ENCODE peak calls at places on chromosomes 11 and 22, in ten cellular contexts. One of them, this sample, is unnamed.

GRCh38 chr11:77471520-77472234 is 2.2 kb downstream of the PAK1 start:
- DNase-seq in fibroblast of lung: no peak
- DNase-seq in breast epithelium: peak
- DNase-seq in cardiac muscle cell: peak
- DNase-seq in stomach: peak
- DNase-seq in uterus: no peak
- DNase-seq in left ventricle myocardium inferior: no peak
- DNase-seq in A549: peak
- DNase-seq in colonic mucosa: peak
- DNase-seq in Peyer's patch: no peak
- DNase-seq in this sample: no peak

GRCh38 chr22:39715778-39716495 is 145.4 kb downstream of the CACNA1I start:
- DNase-seq in fibroblast of lung: no peak
- DNase-seq in breast epithelium: no peak
- DNase-seq in cardiac muscle cell: no peak
- DNase-seq in stomach: no peak
- DNase-seq in uterus: no peak
- DNase-seq in left ventricle myocardium inferior: no peak
- DNase-seq in A549: no peak
- DNase-seq in colonic mucosa: no peak
- DNase-seq in Peyer's patch: peak
- DNase-seq in this sample: no peak

GRCh38 chr11:65355776-65356393 is 1.3 kb downstream of the TIGD3 start:
- DNase-seq in fibroblast of lung: no peak
- DNase-seq in breast epithelium: no peak
- DNase-seq in cardiac muscle cell: peak
- DNase-seq in stomach: no peak
- DNase-seq in uterus: no peak
- DNase-seq in left ventricle myocardium inferior: peak
- DNase-seq in A549: no peak
- DNase-seq in colonic mucosa: peak
- DNase-seq in Peyer's patch: peak
- DNase-seq in this sample: no peak

GRCh38 chr11:75574698-75575265 is 12.7 kb downstream of the SERPINH1 start:
- DNase-seq in fibroblast of lung: no peak
- DNase-seq in breast epithelium: no peak
- DNase-seq in cardiac muscle cell: no peak
- DNase-seq in stomach: no peak
- DNase-seq in uterus: no peak
- DNase-seq in left ventricle myocardium inferior: no peak
- DNase-seq in A549: no peak
- DNase-seq in colonic mucosa: no peak
- DNase-seq in Peyer's patch: no peak
- DNase-seq in this sample: no peak

GRCh38 chr11:123568367-123568870 is 86.0 kb downstream of the SCN3B start:
- DNase-seq in fibroblast of lung: no peak
- DNase-seq in breast epithelium: no peak
- DNase-seq in cardiac muscle cell: no peak
- DNase-seq in stomach: no peak
- DNase-seq in uterus: no peak
- DNase-seq in left ventricle myocardium inferior: no peak
- DNase-seq in A549: no peak
- DNase-seq in colonic mucosa: no peak
- DNase-seq in Peyer's patch: no peak
- DNase-seq in this sample: no peak

GRCh38 chr11:107957109-107957588 is 28.9 kb downstream of the RAB39A start:
- DNase-seq in fibroblast of lung: no peak
- DNase-seq in breast epithelium: no peak
- DNase-seq in cardiac muscle cell: peak
- DNase-seq in stomach: no peak
- DNase-seq in uterus: no peak
- DNase-seq in left ventricle myocardium inferior: no peak
- DNase-seq in A549: no peak
- DNase-seq in colonic mucosa: no peak
- DNase-seq in Peyer's patch: no peak
- DNase-seq in this sample: no peak

GRCh38 chr22:48577014-48577690 is 1250.5 kb downstream of the BRD1 start:
- DNase-seq in fibroblast of lung: no peak
- DNase-seq in breast epithelium: no peak
- DNase-seq in cardiac muscle cell: no peak
- DNase-seq in stomach: no peak
- DNase-seq in uterus: no peak
- DNase-seq in left ventricle myocardium inferior: no peak
- DNase-seq in A549: no peak
- DNase-seq in colonic mucosa: no peak
- DNase-seq in Peyer's patch: no peak
- DNase-seq in this sample: no peak

GRCh38 chr11:126702987-126703386 is 297.6 kb downstream of the KIRREL3 start:
- DNase-seq in fibroblast of lung: peak
- DNase-seq in breast epithelium: no peak
- DNase-seq in cardiac muscle cell: no peak
- DNase-seq in stomach: no peak
- DNase-seq in uterus: no peak
- DNase-seq in left ventricle myocardium inferior: peak
- DNase-seq in A549: no peak
- DNase-seq in colonic mucosa: no peak
- DNase-seq in Peyer's patch: no peak
- DNase-seq in this sample: no peak

GRCh38 chr22:24444729-24445466 is 17.5 kb downstream of the ADORA2A start:
- DNase-seq in fibroblast of lung: no peak
- DNase-seq in breast epithelium: no peak
- DNase-seq in cardiac muscle cell: no peak
- DNase-seq in stomach: no peak
- DNase-seq in uterus: no peak
- DNase-seq in left ventricle myocardium inferior: no peak
- DNase-seq in A549: no peak
- DNase-seq in colonic mucosa: no peak
- DNase-seq in Peyer's patch: no peak
- DNase-seq in this sample: no peak

GRCh38 chr11:32161293-32161692 is 70.4 kb downstream of the RCN1 start:
- DNase-seq in fibroblast of lung: no peak
- DNase-seq in breast epithelium: no peak
- DNase-seq in cardiac muscle cell: no peak
- DNase-seq in stomach: no peak
- DNase-seq in uterus: no peak
- DNase-seq in left ventricle myocardium inferior: no peak
- DNase-seq in A549: no peak
- DNase-seq in colonic mucosa: no peak
- DNase-seq in Peyer's patch: no peak
- DNase-seq in this sample: no peak

DNA sequence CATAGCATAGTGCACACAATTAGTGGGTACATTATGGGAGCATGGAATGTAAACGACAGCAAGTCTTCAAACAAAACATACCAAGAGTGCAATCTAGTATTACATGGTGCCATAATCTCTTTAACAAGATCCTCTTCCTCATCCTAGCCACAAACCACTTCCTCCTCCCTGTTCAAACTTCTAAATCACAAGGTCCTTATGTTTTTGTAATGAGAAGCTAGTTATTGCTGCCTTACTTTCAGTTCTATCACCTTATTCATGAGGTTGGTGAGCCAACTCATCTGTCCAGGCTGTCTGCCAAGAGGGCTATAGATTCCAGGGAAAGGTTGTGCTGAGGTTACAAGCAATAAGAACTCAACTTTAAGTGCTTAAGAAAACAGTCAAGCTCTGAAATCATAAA is 195.4 kb upstream of the ARHGAP20 start:
- DNase-seq in fibroblast of lung: peak
- DNase-seq in breast epithelium: no peak
- DNase-seq in cardiac muscle cell: peak
- DNase-seq in stomach: peak
- DNase-seq in uterus: no peak
- DNase-seq in left ventricle myocardium inferior: no peak
- DNase-seq in A549: peak
- DNase-seq in colonic mucosa: peak
- DNase-seq in Peyer's patch: no peak
- DNase-seq in this sample: no peak
- H3K4me3 ChIP-seq in fibroblast of lung: no peak
- H3K4me3 ChIP-seq in breast epithelium: no peak
- H3K4me3 ChIP-seq in cardiac muscle cell: no peak
- H3K4me3 ChIP-seq in stomach: no peak
- H3K4me3 ChIP-seq in uterus: no peak
- H3K4me3 ChIP-seq in left ventricle myocardium inferior: no peak
- H3K4me3 ChIP-seq in A549: no peak
- H3K4me3 ChIP-seq in colonic mucosa: no peak
- H3K4me3 ChIP-seq in Peyer's patch: no peak
- H3K4me3 ChIP-seq in this sample: no peak

DNA sequence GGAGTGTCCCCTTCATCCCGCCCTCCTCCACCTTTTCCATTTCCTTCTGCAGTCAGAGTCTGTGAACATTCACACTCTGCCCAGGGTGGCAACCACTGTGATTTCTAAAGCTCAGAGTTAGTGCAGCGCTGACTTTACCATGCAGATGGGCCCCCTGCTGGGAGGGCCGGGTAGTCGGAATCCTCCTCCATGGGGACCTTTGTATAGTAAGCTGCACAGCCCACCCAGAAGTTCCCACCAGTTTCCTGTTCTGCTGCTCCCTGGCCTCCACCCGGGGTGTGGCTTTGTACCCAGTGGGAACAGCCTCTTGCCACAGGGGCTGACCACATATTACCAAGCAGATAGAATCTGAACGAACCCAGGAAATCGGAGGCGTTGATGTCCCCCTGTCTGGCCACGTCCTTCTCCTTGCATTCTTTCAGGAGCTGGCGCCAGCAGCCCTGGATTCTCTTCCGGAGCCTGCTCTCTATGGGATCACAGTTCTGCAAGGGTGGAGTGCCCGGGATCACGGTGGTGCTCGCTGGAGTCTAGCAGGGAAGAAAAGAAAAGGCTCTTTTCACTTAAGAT is 125.3 kb downstream of the MPPED1 start:
- DNase-seq in fibroblast of lung: no peak
- DNase-seq in breast epithelium: no peak
- DNase-seq in cardiac muscle cell: no peak
- DNase-seq in stomach: peak
- DNase-seq in uterus: no peak
- DNase-seq in left ventricle myocardium inferior: no peak
- DNase-seq in A549: no peak
- DNase-seq in colonic mucosa: no peak
- DNase-seq in Peyer's patch: no peak
- DNase-seq in this sample: no peak
- TF ChIP-seq CTCF in fibroblast of lung: no peak
- TF ChIP-seq CTCF in breast epithelium: no peak
- TF ChIP-seq CTCF in cardiac muscle cell: no peak
- TF ChIP-seq CTCF in stomach: no peak
- TF ChIP-seq CTCF in uterus: no peak
- TF ChIP-seq CTCF in left ventricle myocardium inferior: no peak
- TF ChIP-seq CTCF in A549: no peak
- TF ChIP-seq CTCF in colonic mucosa: no peak
- TF ChIP-seq CTCF in Peyer's patch: no peak
- TF ChIP-seq CTCF in this sample: no peak

DNA sequence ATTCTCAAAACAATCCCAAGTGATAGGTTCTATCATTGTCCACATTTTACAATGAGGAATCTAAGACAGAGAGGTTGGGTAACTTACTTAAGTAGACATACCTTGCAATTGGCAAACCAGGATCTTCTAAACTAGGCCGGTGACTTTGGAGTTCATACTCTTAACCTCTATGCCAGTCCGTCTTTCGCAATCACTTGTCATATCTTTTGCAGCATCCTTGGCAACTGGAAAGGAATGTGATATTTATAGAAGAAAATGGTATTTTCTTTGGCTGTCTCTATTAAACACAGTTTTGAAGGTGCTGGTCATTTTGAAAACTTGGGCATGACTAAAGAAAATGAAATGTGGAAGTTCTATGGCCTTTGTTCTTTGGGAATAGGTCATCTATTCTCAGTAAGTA is 556.5 kb downstream of the NELL1 start:
- DNase-seq in fibroblast of lung: no peak
- DNase-seq in breast epithelium: no peak
- DNase-seq in cardiac muscle cell: no peak
- DNase-seq in stomach: no peak
- DNase-seq in uterus: no peak
- DNase-seq in left ventricle myocardium inferior: no peak
- DNase-seq in A549: no peak
- DNase-seq in colonic mucosa: no peak
- DNase-seq in Peyer's patch: no peak
- DNase-seq in this sample: no peak
- H3K4me3 ChIP-seq in fibroblast of lung: no peak
- H3K4me3 ChIP-seq in breast epithelium: no peak
- H3K4me3 ChIP-seq in cardiac muscle cell: no peak
- H3K4me3 ChIP-seq in stomach: no peak
- H3K4me3 ChIP-seq in uterus: no peak
- H3K4me3 ChIP-seq in left ventricle myocardium inferior: no peak
- H3K4me3 ChIP-seq in A549: no peak
- H3K4me3 ChIP-seq in colonic mucosa: no peak
- H3K4me3 ChIP-seq in Peyer's patch: no peak
- H3K4me3 ChIP-seq in this sample: no peak

GRCh38 chr11:109222730-109223129 is 199.3 kb upstream of the C11orf87 start:
- DNase-seq in fibroblast of lung: no peak
- DNase-seq in breast epithelium: no peak
- DNase-seq in cardiac muscle cell: no peak
- DNase-seq in stomach: no peak
- DNase-seq in uterus: no peak
- DNase-seq in left ventricle myocardium inferior: no peak
- DNase-seq in A549: no peak
- DNase-seq in colonic mucosa: no peak
- DNase-seq in Peyer's patch: no peak
- DNase-seq in this sample: no peak

GRCh38 chr11:109223441-109223840 is 198.5 kb upstream of the C11orf87 start:
- DNase-seq in fibroblast of lung: no peak
- DNase-seq in breast epithelium: no peak
- DNase-seq in cardiac muscle cell: no peak
- DNase-seq in stomach: no peak
- DNase-seq in uterus: no peak
- DNase-seq in left ventricle myocardium inferior: no peak
- DNase-seq in A549: no peak
- DNase-seq in colonic mucosa: no peak
- DNase-seq in Peyer's patch: no peak
- DNase-seq in this sample: no peak

GRCh38 chr11:109221190-109221589 is 200.8 kb upstream of the C11orf87 start:
- DNase-seq in fibroblast of lung: no peak
- DNase-seq in breast epithelium: no peak
- DNase-seq in cardiac muscle cell: no peak
- DNase-seq in stomach: no peak
- DNase-seq in uterus: no peak
- DNase-seq in left ventricle myocardium inferior: no peak
- DNase-seq in A549: no peak
- DNase-seq in colonic mucosa: no peak
- DNase-seq in Peyer's patch: no peak
- DNase-seq in this sample: no peak
- TF ChIP-seq CTCF in fibroblast of lung: no peak
- TF ChIP-seq CTCF in breast epithelium: no peak
- TF ChIP-seq CTCF in cardiac muscle cell: no peak
- TF ChIP-seq CTCF in stomach: no peak
- TF ChIP-seq CTCF in uterus: no peak
- TF ChIP-seq CTCF in left ventricle myocardium inferior: no peak
- TF ChIP-seq CTCF in A549: no peak
- TF ChIP-seq CTCF in colonic mucosa: no peak
- TF ChIP-seq CTCF in Peyer's patch: no peak
- TF ChIP-seq CTCF in this sample: no peak

GRCh38 chr22:30931541-30932300 is 36.9 kb downstream of the MORC2 start:
- DNase-seq in fibroblast of lung: no peak
- DNase-seq in breast epithelium: no peak
- DNase-seq in cardiac muscle cell: no peak
- DNase-seq in stomach: no peak
- DNase-seq in uterus: no peak
- DNase-seq in left ventricle myocardium inferior: no peak
- DNase-seq in A549: no peak
- DNase-seq in colonic mucosa: no peak
- DNase-seq in Peyer's patch: no peak
- DNase-seq in this sample: no peak
- H3K4me3 ChIP-seq in fibroblast of lung: no peak
- H3K4me3 ChIP-seq in breast epithelium: no peak
- H3K4me3 ChIP-seq in cardiac muscle cell: no peak
- H3K4me3 ChIP-seq in stomach: no peak
- H3K4me3 ChIP-seq in uterus: no peak
- H3K4me3 ChIP-seq in left ventricle myocardium inferior: no peak
- H3K4me3 ChIP-seq in A549: no peak
- H3K4me3 ChIP-seq in colonic mucosa: no peak
- H3K4me3 ChIP-seq in Peyer's patch: no peak
- H3K4me3 ChIP-seq in this sample: no peak

GRCh38 chr11:130124096-130124495 is 35.5 kb upstream of the ST14 start:
- DNase-seq in fibroblast of lung: peak
- DNase-seq in breast epithelium: peak
- DNase-seq in cardiac muscle cell: peak
- DNase-seq in stomach: peak
- DNase-seq in uterus: peak
- DNase-seq in left ventricle myocardium inferior: peak
- DNase-seq in A549: peak
- DNase-seq in colonic mucosa: no peak
- DNase-seq in Peyer's patch: no peak
- DNase-seq in this sample: peak
- TF ChIP-seq CTCF in fibroblast of lung: no peak
- TF ChIP-seq CTCF in breast epithelium: no peak
- TF ChIP-seq CTCF in cardiac muscle cell: no peak
- TF ChIP-seq CTCF in stomach: no peak
- TF ChIP-seq CTCF in uterus: no peak
- TF ChIP-seq CTCF in left ventricle myocardium inferior: no peak
- TF ChIP-seq CTCF in A549: no peak
- TF ChIP-seq CTCF in colonic mucosa: no peak
- TF ChIP-seq CTCF in Peyer's patch: no peak
- TF ChIP-seq CTCF in this sample: no peak